ENCODE peak calls at places on chromosomes 13 and 19, in eight cellular contexts. U, V, W, F, A, D, O and C are unnamed samples.

GRCh38 chr13:24381539-24382265 is 72.3 kb downstream of the C1QTNF9 start:
- DNase-seq in U (no peak), V (no peak), W (no peak), F (no peak), A (no peak), D (no peak), O (peak), C (no peak)

GRCh38 chr13:36297600-36298338 is at the start of gene CCDC169:
- DNase-seq in U (peak), V (peak), W (peak), F (peak), A (peak), D (peak), O (peak), C (peak)

GRCh38 chr19:29302002-29302928 is 89.3 kb upstream of the UQCRFS1 start:
- DNase-seq in U (no peak), V (no peak), W (no peak), F (no peak), A (no peak), D (no peak), O (no peak), C (no peak)

GRCh38 chr13:60448907-60449510 is 52.0 kb downstream of the TDRD3 start:
- DNase-seq in U (peak), V (peak), W (no peak), F (no peak), A (peak), D (peak), O (peak), C (peak)

GRCh38 chr19:41552558-41552957 is 23.4 kb upstream of the CEACAM21 start:
- DNase-seq in U (no peak), V (no peak), W (no peak), F (no peak), A (no peak), D (no peak), O (no peak), C (no peak)

GRCh38 chr19:45881909-45882528 is 3.9 kb downstream of the IRF2BP1 start:
- DNase-seq in U (no peak), V (no peak), W (no peak), F (no peak), A (peak), D (peak), O (no peak), C (peak)

GRCh38 chr13:30466358-30466714 is 600 bp upstream of the HMGB1 start:
- DNase-seq in U (peak), V (no peak), W (no peak), F (no peak), A (no peak), D (peak), O (peak), C (peak)

GRCh38 chr19:28949535-28949934 is 263.4 kb downstream of the UQCRFS1 start:
- DNase-seq in U (no peak), V (no peak), W (no peak), F (no peak), A (no peak), D (peak), O (no peak), C (no peak)